ENCODE peak calls at places on chromosomes 16 and 17, in six cellular contexts. N is dorsolateral prefrontal cortex, Q is endodermal cell, L is GM12878, S is neural progenitor cell, T is heart right ventricle. V is an unnamed sample. For H3K27me3, the result is how much of the 10 kb centered on the place peaks cover.

GRCh38 chr17:4722678-4723240 is 8.5 kb upstream of the MED11 start:
- DNase-seq in T (no peak), Q (no peak), S (no peak), N (no peak), L (no peak), V (no peak)

GRCh38 chr17:65181237-65182061 is 44.3 kb downstream of the RGS9 start:
- DNase-seq in N (no peak), L (peak), Q (no peak), T (no peak), S (no peak), V (no peak)

GRCh38 chr16:50741808-50742520 is at the start of gene CYLD:
- DNase-seq in N (peak), S (peak), T (peak), Q (peak), L (peak), V (peak)

GRCh38 chr17:18004345-18004744 is 31.7 kb downstream of the DRC3 start:
- DNase-seq in S (no peak), L (no peak), N (no peak), Q (peak), T (no peak), V (no peak)

GRCh38 chr16:63553980-63554379 is 1517.7 kb upstream of the CDH8 start:
- DNase-seq in L (no peak), T (no peak), S (no peak), N (no peak), Q (no peak), V (no peak)

GRCh38 chr16:46803373-46803772 is 27.6 kb downstream of the C16orf87 start:
- DNase-seq in T (no peak), Q (no peak), L (no peak), S (no peak), N (no peak), V (no peak)

GRCh38 chr16:88335150-88335685 is 47.5 kb upstream of the ZNF469 start:
- DNase-seq in L (no peak), T (no peak), S (no peak), N (no peak), Q (no peak), V (no peak)

GRCh38 chr17:80892900-80893603 is 98.6 kb upstream of the CHMP6 start:
- DNase-seq in N (no peak), T (no peak), S (no peak), Q (no peak), L (no peak), V (peak)

GRCh38 chr17:34527908-34528470 is 51.4 kb upstream of the TMEM132E start:
- DNase-seq in Q (peak), L (no peak), S (peak), N (no peak), T (no peak), V (no peak)

GRCh38 chr17:76138234-76138895 is 2.7 kb downstream of the FOXJ1 start:
- DNase-seq in Q (peak), L (no peak), S (peak), N (peak), T (no peak), V (no peak)

DNA sequence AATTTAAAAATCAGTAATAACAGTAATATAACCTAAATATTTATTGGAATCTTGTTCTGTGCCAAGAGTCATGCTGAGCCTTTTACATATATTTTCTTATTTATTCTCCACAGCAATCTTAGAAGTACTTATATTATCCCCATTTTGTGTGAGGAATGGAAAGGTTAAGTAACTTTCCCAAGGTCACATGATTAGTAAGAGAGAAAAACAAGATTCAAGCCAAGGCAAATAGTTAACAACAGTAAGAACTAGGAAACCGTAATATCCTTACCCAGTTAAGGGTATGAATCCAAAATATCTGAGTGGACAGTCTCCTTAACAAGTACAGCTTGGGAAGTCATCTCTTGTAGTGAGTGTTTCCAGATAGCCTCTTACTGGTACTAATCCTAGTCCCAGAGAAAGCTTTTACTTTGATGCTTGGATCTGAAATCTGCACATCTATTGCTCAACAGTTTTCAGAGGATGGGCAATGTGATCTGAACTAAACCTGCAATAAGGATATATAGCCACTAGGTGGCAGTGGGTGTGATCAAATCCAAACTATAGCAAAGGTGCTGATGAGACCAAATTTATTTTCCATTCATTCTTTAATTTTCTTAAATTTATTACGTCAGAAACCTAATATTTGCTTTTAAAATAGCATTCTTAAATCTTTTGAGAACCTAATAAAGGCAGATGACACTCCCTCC is 23.3 kb downstream of the SHISA6 start:
- DNase-seq in T (no peak), N (no peak), S (no peak), L (no peak), Q (no peak), V (no peak)
- TF ChIP-seq CTCF in T (no peak), N (no peak), S (peak), L (peak), Q (peak), V (peak)

GRCh38 chr17:78883090-78883532 is 19.9 kb downstream of the CEP295NL start:
- DNase-seq in N (no peak), Q (no peak), S (no peak), T (peak), L (no peak), V (peak)
- H3K4me3 ChIP-seq in N (peak), Q (no peak), S (peak), T (no peak), L (no peak), V (no peak)

GRCh38 chr17:32671891-32672290 is 185.1 kb downstream of the CDK5R1 start:
- DNase-seq in T (peak), N (no peak), S (no peak), L (no peak), Q (no peak), V (no peak)

GRCh38 chr17:32672701-32673100 is 185.9 kb downstream of the CDK5R1 start:
- DNase-seq in T (no peak), L (no peak), N (no peak), S (no peak), Q (no peak), V (no peak)

DNA sequence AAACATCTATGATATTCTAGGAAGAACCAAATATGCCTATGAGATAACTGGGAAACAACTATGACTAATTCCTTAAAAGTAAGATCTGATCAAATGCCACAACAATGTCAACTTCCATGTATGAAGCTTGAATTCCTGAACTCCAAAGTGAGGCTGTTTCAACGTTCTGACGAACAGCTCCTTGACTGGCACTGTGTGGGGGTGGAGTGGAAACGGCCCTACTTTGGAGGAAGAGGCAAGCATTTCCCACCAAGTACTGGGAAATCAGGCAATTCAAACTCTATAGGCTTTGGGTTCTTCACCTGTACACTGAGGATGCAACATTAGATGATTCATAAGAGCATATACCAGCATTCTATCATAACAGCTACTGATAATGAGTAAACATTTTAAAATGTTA is 187.2 kb downstream of the CDK5R1 start:
- DNase-seq in N (no peak), S (no peak), T (no peak), Q (no peak), L (no peak), V (no peak)
- H3K27me3 ChIP-seq in N (under half), S (under half), T (under half), Q (under half), L (under half), V (under half)

GRCh38 chr17:64180089-64180488 is 50.1 kb upstream of the ERN1 start:
- DNase-seq in N (no peak), L (no peak), S (no peak), Q (no peak), T (no peak), V (no peak)
- TF ChIP-seq CTCF in N (no peak), L (no peak), S (no peak), Q (no peak), T (no peak), V (no peak)

GRCh38 chr17:42779942-42780815 is at the start of gene WNK4:
- DNase-seq in Q (peak), N (no peak), S (peak), L (no peak), T (no peak), V (no peak)
- H3K4me3 ChIP-seq in Q (peak), N (peak), S (peak), L (no peak), T (peak), V (peak)

GRCh38 chr17:32265896-32266388 is 310 bp downstream of the RHBDL3 start:
- DNase-seq in Q (peak), T (no peak), S (no peak), L (no peak), N (no peak), V (no peak)
- H3K27me3 ChIP-seq in Q (half or more), T (under half), S (half or more), L (under half), N (under half), V (half or more)

GRCh38 chr17:67970783-67971182 is 25.5 kb downstream of the C17orf58 start:
- DNase-seq in L (no peak), T (no peak), Q (peak), N (no peak), S (no peak), V (no peak)
- TF ChIP-seq CTCF in L (no peak), T (no peak), Q (no peak), N (no peak), S (no peak), V (no peak)

GRCh38 chr17:74379495-74380085 is 12.3 kb downstream of the GPR142 start:
- DNase-seq in N (peak), L (peak), T (peak), S (peak), Q (peak), V (no peak)
- H3K4me3 ChIP-seq in N (no peak), L (no peak), T (no peak), S (no peak), Q (no peak), V (no peak)

GRCh38 chr16:31216116-31216469 is 842 bp downstream of the PYDC1 start:
- DNase-seq in N (no peak), L (no peak), S (no peak), T (no peak), Q (no peak), V (no peak)

GRCh38 chr16:31215287-31216115 is 1.4 kb downstream of the PYDC1 start:
- DNase-seq in N (peak), T (peak), L (no peak), Q (peak), S (peak), V (no peak)

GRCh38 chr16:31213877-31214704 is at the start of gene TRIM72:
- DNase-seq in N (no peak), T (no peak), S (no peak), Q (no peak), L (no peak), V (no peak)

GRCh38 chr16:31213342-31213741 is 577 bp upstream of the TRIM72 start:
- DNase-seq in L (no peak), N (no peak), S (no peak), Q (no peak), T (no peak), V (no peak)

GRCh38 chr16:31214705-31215286 is 877 bp downstream of the TRIM72 start:
- DNase-seq in T (no peak), N (no peak), L (no peak), Q (peak), S (peak), V (no peak)
- H3K27me3 ChIP-seq in T (under half), N (under half), L (under half), Q (half or more), S (half or more), V (half or more)